ENCODE peak calls at places on chromosomes 16 and 17, in four cellular contexts. N is neural crest cell, M is PC-3, K is kidney. G is an unnamed sample.

GRCh38 chr17:75643033-75644017 is 10.1 kb downstream of the SMIM5 start:
- DNase-seq in N (no peak), M (peak), K (peak), G (no peak)

GRCh38 chr16:60811051-60811608 is 1225.1 kb downstream of the CDH8 start:
- DNase-seq in N (no peak), M (no peak), K (no peak), G (no peak)

GRCh38 chr17:79251824-79252223 is 177.2 kb downstream of the ENGASE start:
- DNase-seq in N (no peak), M (no peak), K (no peak), G (peak)

GRCh38 chr17:29091591-29092291 is 48.8 kb downstream of the PIPOX start:
- DNase-seq in N (no peak), M (no peak), K (no peak), G (no peak)

GRCh38 chr16:66930189-66930588 is 4.0 kb downstream of the CIAO2B start:
- DNase-seq in N (no peak), M (peak), K (peak), G (no peak)

GRCh38 chr16:4339909-4340308 is 11.2 kb downstream of the PAM16 start:
- DNase-seq in N (no peak), M (no peak), K (peak), G (no peak)

GRCh38 chr16:58138852-58139251 is 9.7 kb upstream of the CFAP20 start:
- DNase-seq in N (no peak), M (no peak), K (no peak), G (no peak)

GRCh38 chr16:83779881-83780280 is 27.9 kb upstream of the HSBP1 start:
- DNase-seq in N (no peak), M (peak), K (no peak), G (no peak)

GRCh38 chr16:87855852-87856715 is 13.2 kb downstream of the SLC7A5 start:
- DNase-seq in N (no peak), M (peak), K (peak), G (no peak)

GRCh38 chr17:82414548-82415281 is 3.4 kb upstream of the HEXD start:
- DNase-seq in N (peak), M (peak), K (peak), G (peak)

GRCh38 chr16:51146256-51146924 is 4.7 kb downstream of the SALL1 start:
- DNase-seq in N (no peak), M (no peak), K (no peak), G (no peak)

GRCh38 chr16:86517652-86518258 is 7.4 kb downstream of the FOXF1 start:
- DNase-seq in N (peak), M (peak), K (peak), G (peak)

GRCh38 chr16:3503513-3503912 is 2.7 kb downstream of the CLUAP1 start:
- DNase-seq in N (no peak), M (no peak), K (peak), G (no peak)

GRCh38 chr16:4347010-4347409 is 4.1 kb downstream of the PAM16 start:
- DNase-seq in N (no peak), M (no peak), K (no peak), G (no peak)

GRCh38 chr17:16940116-16940881 is 31.6 kb downstream of the TNFRSF13B start:
- DNase-seq in N (no peak), M (no peak), K (peak), G (no peak)

GRCh38 chr17:64297467-64298088 is 34.5 kb upstream of the TEX2 start:
- DNase-seq in N (no peak), M (no peak), K (no peak), G (no peak)

GRCh38 chr16:35743101-35743692 is 2283.8 kb downstream of the TP53TG3F start:
- DNase-seq in N (no peak), M (no peak), K (no peak), G (no peak)

GRCh38 chr17:45043268-45043681 is 8.2 kb downstream of the DCAKD start:
- DNase-seq in N (no peak), M (no peak), K (no peak), G (no peak)

GRCh38 chr17:4420692-4421131 is 13.0 kb upstream of the SPNS3 start:
- DNase-seq in N (peak), M (peak), K (no peak), G (peak)

GRCh38 chr17:17568772-17569195 is 22.7 kb downstream of the PEMT start:
- DNase-seq in N (peak), M (peak), K (peak), G (peak)

GRCh38 chr16:56916571-56917403 is 15.2 kb upstream of the HERPUD1 start:
- DNase-seq in N (no peak), M (no peak), K (no peak), G (no peak)

GRCh38 chr17:9729034-9729650 is 62.2 kb downstream of the DHRS7C start:
- DNase-seq in N (no peak), M (peak), K (no peak), G (peak)

GRCh38 chr16:70754371-70754770 is 46.6 kb downstream of the VAC14 start:
- DNase-seq in N (no peak), M (no peak), K (peak), G (no peak)

GRCh38 chr16:12356622-12357365 is 380.3 kb downstream of the SNX29 start:
- DNase-seq in N (no peak), M (no peak), K (no peak), G (no peak)

GRCh38 chr16:2535644-2536021 is 2.2 kb upstream of the PDPK1 start:
- DNase-seq in N (no peak), M (no peak), K (no peak), G (no peak)

GRCh38 chr17:59254742-59255141 is 34.4 kb downstream of the GDPD1 start:
- DNase-seq in N (no peak), M (peak), K (no peak), G (no peak)

GRCh38 chr17:7034955-7035590 is 742 bp upstream of the SLC16A13 start:
- DNase-seq in N (no peak), M (no peak), K (no peak), G (no peak)

GRCh38 chr17:63246344-63246743 is 199.8 kb downstream of the CYB561 start:
- DNase-seq in N (no peak), M (no peak), K (no peak), G (no peak)

GRCh38 chr16:88901718-88902337 is 35.4 kb upstream of the PABPN1L start:
- DNase-seq in N (no peak), M (no peak), K (no peak), G (no peak)

GRCh38 chr16:76157629-76158028 is 119.6 kb upstream of the CNTNAP4 start:
- DNase-seq in N (no peak), M (no peak), K (no peak), G (no peak)
- TF ChIP-seq CTCF in N (peak), M (peak), K (no peak), G (no peak)

GRCh38 chr17:69506489-69506888 is 92.0 kb downstream of the MAP2K6 start:
- DNase-seq in N (no peak), M (peak), K (no peak), G (no peak)
- TF ChIP-seq CTCF in N (peak), M (peak), K (peak), G (no peak)

GRCh38 chr17:47744168-47745036 is 11.4 kb downstream of the TBX21 start:
- DNase-seq in N (no peak), M (no peak), K (no peak), G (no peak)

GRCh38 chr17:47741109-47741792 is 8.2 kb downstream of the TBX21 start:
- DNase-seq in N (no peak), M (no peak), K (no peak), G (no peak)

GRCh38 chr17:47745037-47745380 is 12.0 kb downstream of the TBX21 start:
- DNase-seq in N (no peak), M (no peak), K (no peak), G (no peak)

GRCh38 chr17:47741793-47742145 is 8.7 kb downstream of the TBX21 start:
- DNase-seq in N (no peak), M (peak), K (no peak), G (no peak)

GRCh38 chr17:47742319-47743181 is 9.5 kb downstream of the TBX21 start:
- DNase-seq in N (peak), M (peak), K (no peak), G (no peak)
- TF ChIP-seq CTCF in N (peak), M (peak), K (peak), G (no peak)

DNA sequence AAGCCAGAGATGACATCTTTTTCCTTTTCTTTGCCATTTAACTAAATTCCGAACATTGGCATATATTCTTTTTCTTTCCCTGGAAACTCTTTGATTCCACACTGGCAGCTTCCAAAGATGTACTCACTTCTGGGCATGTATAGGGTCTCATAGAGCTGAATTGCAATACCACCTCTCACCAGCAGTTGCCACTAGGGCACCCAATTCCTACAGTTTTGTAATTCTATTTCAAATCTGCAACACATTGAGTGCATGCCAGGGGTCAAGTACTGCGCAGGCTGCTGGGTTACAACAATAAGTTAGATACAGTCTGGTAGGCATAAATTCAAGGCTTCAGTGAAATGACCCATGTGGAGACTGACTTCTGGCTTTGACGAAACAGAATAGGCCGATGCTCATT is 208.8 kb upstream of the NLRP1 start:
- DNase-seq in N (no peak), M (no peak), K (no peak), G (no peak)
- TF ChIP-seq CTCF in N (peak), M (peak), K (no peak), G (no peak)

GRCh38 chr16:20327444-20328041 is at the start of gene GP2:
- DNase-seq in N (no peak), M (no peak), K (no peak), G (no peak)
- TF ChIP-seq CTCF in N (peak), M (no peak), K (no peak), G (no peak)

GRCh38 chr17:32689348-32689747 is 187.6 kb downstream of the MYO1D start:
- DNase-seq in N (no peak), M (peak), K (no peak), G (no peak)

GRCh38 chr17:32684087-32684828 is 192.7 kb downstream of the MYO1D start:
- DNase-seq in N (no peak), M (peak), K (no peak), G (peak)

GRCh38 chr17:32693135-32693897 is 183.6 kb downstream of the MYO1D start:
- DNase-seq in N (no peak), M (no peak), K (no peak), G (no peak)

GRCh38 chr17:32692179-32692578 is 184.7 kb downstream of the MYO1D start:
- DNase-seq in N (no peak), M (no peak), K (no peak), G (no peak)

GRCh38 chr17:32688221-32688620 is 188.7 kb downstream of the MYO1D start:
- DNase-seq in N (no peak), M (no peak), K (no peak), G (no peak)
- TF ChIP-seq CTCF in N (no peak), M (no peak), K (no peak), G (no peak)

DNA sequence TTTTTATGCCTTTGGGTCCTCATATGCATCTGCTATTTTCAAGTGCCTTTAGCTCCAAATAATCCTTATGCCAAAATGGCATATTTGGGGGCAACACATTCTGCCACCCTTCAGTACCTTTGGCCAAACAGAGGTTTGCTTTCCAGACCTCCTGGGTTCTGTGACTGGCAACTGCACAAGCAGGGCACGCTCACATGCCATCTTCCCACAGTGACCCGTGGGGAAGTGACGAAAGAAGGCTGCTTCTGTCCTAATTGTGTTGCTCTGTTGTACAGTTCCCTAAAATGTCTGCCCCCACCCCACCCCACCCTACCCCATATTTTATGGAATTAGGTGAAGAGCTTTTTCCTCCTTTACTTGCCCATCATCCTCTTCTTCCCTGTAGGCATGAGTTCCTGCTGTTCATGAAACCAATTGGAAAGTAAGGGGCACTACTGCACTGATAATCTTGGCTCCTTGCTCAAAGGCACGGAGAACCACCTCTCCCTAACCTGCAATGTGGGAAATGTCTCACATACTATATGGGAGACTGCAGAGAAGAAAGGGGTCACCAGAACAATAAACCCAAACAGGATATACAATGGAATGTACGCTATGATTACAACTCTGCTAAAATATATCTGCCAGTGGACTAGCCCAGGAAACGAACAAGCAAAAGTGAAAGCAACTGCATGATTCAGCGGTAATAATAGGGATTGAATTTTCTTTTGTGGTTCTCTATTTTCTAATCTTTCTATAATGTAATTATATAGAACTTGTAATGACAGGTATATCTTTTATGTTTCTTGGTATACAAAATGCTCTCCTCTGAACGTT is 3.3 kb upstream of the SLFN12L start:
- DNase-seq in N (no peak), M (peak), K (no peak), G (peak)
- TF ChIP-seq CTCF in N (no peak), M (no peak), K (no peak), G (no peak)